ENCODE peak calls at places on chromosomes 5 and 9, in ten cellular contexts. I is left cardiac atrium; S is NCI-H2171 treated with DMSO at 0.1 percent for 48 hours; O is T47D; H is stimulated activated CD4-positive, alpha-beta T cell treated with anti-CD3 and anti-CD28 coated beads, Interleukin-4, amount 100 ng/mL, for 48 hours; N is NCI-H2081; L is activated effector memory CD4-positive, alpha-beta T cell treated with anti-CD3 and anti-CD28 coated beads, Interleukin-2, amount 50 U/mL, for 16 hours; M is stimulated activated naive CD8-positive, alpha-beta T cell treated with anti-CD3 and anti-CD28 coated beads, Interleukin-15, amount 100 ng/mL, for 72 hours; P is kidney tubule cell; K is T follicular helper cell. U is an unnamed sample.

GRCh38 chr5:25618821-25619220 is 974.0 kb upstream of the CDH10 start:
- DNase-seq in N (no peak), S (no peak), I (no peak), L (no peak), M (no peak), K (no peak), H (no peak), O (no peak), P (no peak), U (no peak)

GRCh38 chr5:158178535-158178934 is 319.6 kb upstream of the CLINT1 start:
- DNase-seq in K (no peak), S (no peak), O (no peak), I (no peak), P (no peak), L (no peak), M (no peak), N (no peak), H (no peak), U (no peak)

GRCh38 chr5:41925555-41925946 is 470 bp downstream of the FBXO4 start:
- DNase-seq in S (peak; percentile 38), L (no peak), K (no peak), H (no peak), P (peak; percentile 58), I (peak; percentile 61), N (peak; percentile 32), M (no peak), O (peak; percentile 61), U (peak; percentile 26)

GRCh38 chr5:161889971-161890370 is 42.1 kb downstream of the GABRA1 start:
- DNase-seq in P (no peak), K (no peak), N (no peak), O (peak; percentile 35), S (no peak), I (no peak), M (no peak), H (no peak), L (no peak), U (no peak)

GRCh38 chr5:10021248-10021647 is 228.4 kb downstream of the ATPSCKMT start:
- DNase-seq in K (no peak), L (no peak), M (no peak), H (no peak), O (no peak), N (no peak), P (no peak), S (no peak), I (no peak), U (no peak)

GRCh38 chr9:71594566-71594965 is 173.7 kb downstream of the CEMIP2 start:
- DNase-seq in K (no peak), L (no peak), H (no peak), P (no peak), M (no peak), S (no peak), O (no peak), N (no peak), I (no peak), U (no peak)

GRCh38 chr9:89593776-89594427 is 10.9 kb upstream of the GADD45G start:
- DNase-seq in N (peak; percentile 15), O (peak; percentile 86), L (peak; percentile 85), M (peak; percentile 69), P (peak; percentile 69), H (peak; percentile 56), S (no peak), I (peak; percentile 41), K (peak; percentile 47), U (peak; percentile 26)

GRCh38 chr5:79685621-79686020 is 4.0 kb upstream of the CMYA5 start:
- DNase-seq in S (no peak), K (no peak), O (no peak), H (no peak), M (no peak), I (no peak), N (no peak), P (peak; percentile 10), L (no peak), U (no peak)

GRCh38 chr9:134136117-134136996 is 475 bp downstream of the WDR5 start:
- DNase-seq in L (peak; percentile 70), O (peak; percentile 42), I (no peak), M (peak; percentile 22), N (no peak), P (peak; percentile 24), S (no peak), H (no peak), K (no peak), U (no peak)

GRCh38 chr5:73027816-73028215 is 72.0 kb downstream of the FCHO2 start:
- DNase-seq in L (no peak), H (no peak), O (no peak), I (no peak), S (no peak), K (no peak), N (no peak), P (no peak), M (no peak), U (no peak)

U was measured in MV-4-11.